ENCODE peak calls at places on chromosomes 5 and 9, in seven cellular contexts. T is transverse colon; N is GM23338; D is substantia nigra; C is CD8-positive, alpha-beta memory T cell; X is GM12878; R is PC-9. H is an unnamed sample.

GRCh38 chr9:978117-978830 is 1.8 kb downstream of the DMRT3 start:
- DNase-seq in N (peak), X (no peak), C (no peak), T (no peak), R (no peak), D (no peak), H (no peak)

GRCh38 chr5:8740595-8740994 is 805.3 kb downstream of the SEMA5A start:
- DNase-seq in T (no peak), X (no peak), N (no peak), R (no peak), C (no peak), D (no peak), H (no peak)

GRCh38 chr5:133109655-133110483 is 58.1 kb downstream of the HSPA4 start:
- DNase-seq in T (no peak), C (no peak), N (peak), X (no peak), D (no peak), R (no peak), H (no peak)

GRCh38 chr5:124519396-124519795 is 227.0 kb downstream of the ZNF608 start:
- DNase-seq in D (no peak), X (peak), T (no peak), C (no peak), N (no peak), R (no peak), H (no peak)

GRCh38 chr5:102958481-102959011 is 161.4 kb downstream of the GIN1 start:
- DNase-seq in T (no peak), C (no peak), D (no peak), R (no peak), X (no peak), N (no peak), H (no peak)

GRCh38 chr9:115254217-115254616 is 136.3 kb upstream of the TNC start:
- DNase-seq in D (no peak), T (no peak), C (no peak), N (no peak), R (no peak), X (no peak), H (no peak)

GRCh38 chr9:20593551-20593950 is 28.7 kb downstream of the MLLT3 start:
- DNase-seq in N (no peak), C (no peak), R (no peak), T (no peak), D (no peak), X (no peak), H (no peak)

GRCh38 chr9:89312154-89312616 is 1.2 kb downstream of the CKS2 start:
- DNase-seq in D (no peak), N (peak), T (no peak), C (no peak), R (no peak), X (no peak), H (no peak)

GRCh38 chr5:37838933-37839341 is 904 bp downstream of the GDNF start:
- DNase-seq in C (no peak), R (no peak), N (peak), X (no peak), D (no peak), T (no peak), H (no peak)

GRCh38 chr5:14415516-14416074 is 166.0 kb upstream of the OTULINL start:
- DNase-seq in X (peak), C (no peak), D (no peak), N (no peak), T (no peak), R (no peak), H (no peak)

GRCh38 chr5:56142233-56142619 is 90.9 kb downstream of the ANKRD55 start:
- DNase-seq in R (no peak), D (no peak), T (no peak), C (no peak), N (no peak), X (no peak), H (no peak)

GRCh38 chr5:168655316-168655715 is 76.1 kb upstream of the PANK3 start:
- DNase-seq in X (no peak), N (no peak), D (no peak), C (no peak), R (no peak), T (no peak), H (no peak)

GRCh38 chr5:177469750-177470525 is 3.5 kb downstream of the DBN1 start:
- DNase-seq in X (no peak), C (no peak), T (no peak), N (no peak), D (no peak), R (no peak), H (no peak)

GRCh38 chr5:124859027-124859426 is 112.6 kb upstream of the ZNF608 start:
- DNase-seq in C (no peak), N (no peak), X (no peak), R (no peak), D (no peak), T (peak), H (no peak)

GRCh38 chr5:151104795-151105194 is 24.0 kb upstream of the TNIP1 start:
- DNase-seq in C (no peak), N (no peak), T (peak), R (no peak), X (no peak), D (no peak), H (no peak)

DNA sequence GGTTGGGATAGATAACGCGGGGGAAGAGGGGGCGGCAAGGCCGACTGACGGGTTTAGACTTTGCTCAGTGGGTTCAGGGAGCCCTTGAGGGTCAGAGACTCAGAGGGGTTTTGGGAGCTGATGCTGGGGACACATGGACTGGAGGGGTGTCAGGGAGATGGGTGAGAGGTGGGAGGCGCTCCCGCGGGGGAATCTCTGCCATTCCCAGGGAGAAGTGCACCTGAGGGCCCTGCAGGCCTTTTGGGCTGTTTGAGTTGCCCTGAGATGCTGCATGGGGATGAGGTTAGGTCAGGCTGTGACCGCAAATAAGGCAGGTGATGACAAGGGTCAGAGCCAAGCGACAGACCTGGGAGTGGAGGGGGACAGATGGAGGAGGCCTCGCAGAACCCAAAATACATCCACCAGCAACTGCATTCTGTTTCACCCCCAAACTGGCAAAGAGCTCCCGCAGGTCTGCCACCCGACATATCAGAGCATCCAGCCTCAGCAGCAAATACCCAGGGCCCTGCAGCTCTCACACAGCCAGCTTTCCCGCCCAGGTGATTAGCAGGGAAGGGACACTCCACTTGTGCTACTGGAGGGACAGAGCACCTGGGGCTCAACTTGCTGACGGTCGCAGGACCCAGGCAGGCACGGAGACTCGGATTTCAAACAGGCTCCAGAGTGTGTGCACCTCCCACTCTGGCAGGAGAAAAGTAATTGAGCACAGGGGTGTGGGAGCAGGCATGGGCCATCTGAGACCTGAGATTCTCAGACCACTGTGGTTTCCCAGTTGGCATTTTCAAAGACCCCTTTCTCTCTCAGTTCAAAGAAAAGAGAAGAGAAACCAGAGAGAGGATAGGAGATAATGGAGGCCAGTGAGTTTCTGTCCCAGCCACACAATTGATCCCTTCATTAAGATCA is 26.4 kb downstream of the TMOD1 start:
- DNase-seq in X (peak), D (no peak), T (no peak), C (no peak), N (peak), R (no peak), H (peak)
- H3K27ac ChIP-seq in X (peak), D (no peak), T (no peak), C (no peak), N (peak), R (peak), H (peak)

GRCh38 chr5:175393922-175394321 is 50.1 kb downstream of the DRD1 start:
- DNase-seq in X (no peak), T (no peak), C (no peak), N (no peak), D (no peak), R (no peak), H (peak)
- H3K27ac ChIP-seq in X (no peak), T (no peak), C (no peak), N (no peak), D (no peak), R (no peak), H (no peak)

GRCh38 chr5:149317281-149318048 is 27.8 kb upstream of the GRPEL2 start:
- DNase-seq in R (no peak), D (no peak), X (no peak), T (peak), N (peak), C (peak), H (peak)
- H3K27ac ChIP-seq in R (no peak), D (no peak), X (no peak), T (no peak), N (no peak), C (no peak), H (no peak)

GRCh38 chr9:32603914-32604852 is 31.2 kb upstream of the NDUFB6 start:
- DNase-seq in X (no peak), T (no peak), D (no peak), N (no peak), C (no peak), R (peak), H (no peak)
- H3K27ac ChIP-seq in X (no peak), T (no peak), D (no peak), N (no peak), C (no peak), R (peak), H (no peak)